ENCODE peak calls at places on chromosome 20, in four cellular contexts. G, J, D and N are unnamed samples.
A peak's percentile ranks its signal among the peaks of the same experiment; 100 is the strongest.

GRCh38 chr20:25128649-25129048 is 46.7 kb upstream of the VSX1 start:
- DNase-seq in G (no peak), J (no peak), D (no peak), N (no peak)

GRCh38 chr20:44006578-44006977 is 91.9 kb downstream of the TOX2 start:
- DNase-seq in G (no peak), J (no peak), D (no peak), N (no peak)

GRCh38 chr20:54995021-54995420 is 519.6 kb downstream of the DOK5 start:
- DNase-seq in G (no peak), J (no peak), D (no peak), N (no peak)

GRCh38 chr20:34537651-34538050 is 20.9 kb upstream of the MAP1LC3A start:
- DNase-seq in G (no peak), J (no peak), D (no peak), N (no peak)

GRCh38 chr20:55790178-55790577 is 215.1 kb downstream of the CBLN4 start:
- DNase-seq in G (no peak), J (no peak), D (no peak), N (no peak)

GRCh38 chr20:61803416-61803902 is 262.2 kb downstream of the TAF4 start:
- DNase-seq in G (no peak), J (no peak), D (no peak), N (no peak)

GRCh38 chr20:20362774-20363435 is 5.0 kb upstream of the INSM1 start:
- DNase-seq in G (no peak), J (no peak), D (no peak), N (no peak)

GRCh38 chr20:8043687-8044278 is 24.2 kb upstream of the TMX4 start:
- DNase-seq in G (no peak), J (peak; percentile 33), D (peak; percentile 76), N (peak; percentile 32)

GRCh38 chr20:56460459-56460858 is 8.0 kb upstream of the RTF2 start:
- DNase-seq in G (no peak), J (no peak), D (no peak), N (no peak)

GRCh38 chr20:13333036-13333435 is 112.0 kb downstream of the ISM1 start:
- DNase-seq in G (peak; percentile 25), J (no peak), D (no peak), N (no peak)

GRCh38 chr20:55893031-55893430 is 112.3 kb downstream of the CBLN4 start:
- DNase-seq in G (no peak), J (no peak), D (no peak), N (no peak)

GRCh38 chr20:53691060-53691810 is 97.6 kb upstream of the ZNF217 start:
- DNase-seq in G (peak; percentile 44), J (no peak), D (no peak), N (no peak)

GRCh38 chr20:63544958-63545516 is 2.5 kb downstream of the SRMS start:
- DNase-seq in G (no peak), J (no peak), D (no peak), N (no peak)

GRCh38 chr20:63778857-63779256 is 39.3 kb downstream of the SLC2A4RG start:
- DNase-seq in G (no peak), J (no peak), D (no peak), N (no peak)

GRCh38 chr20:43982016-43982415 is 67.4 kb downstream of the TOX2 start:
- DNase-seq in G (no peak), J (no peak), D (no peak), N (no peak)

GRCh38 chr20:20743511-20744169 is 31.2 kb upstream of the RALGAPA2 start:
- DNase-seq in G (peak; percentile 85), J (no peak), D (peak; percentile 84), N (no peak)

GRCh38 chr20:31770243-31770642 is 31.2 kb downstream of the TPX2 start:
- DNase-seq in G (no peak), J (no peak), D (no peak), N (no peak)

GRCh38 chr20:23408957-23409356 is 12.3 kb downstream of the NAPB start:
- DNase-seq in G (no peak), J (no peak), D (no peak), N (no peak)
- H3K4me3 ChIP-seq in G (no peak overlapping the region), J (no peak overlapping the region), D (no peak overlapping the region), N (no peak overlapping the region)

DNA sequence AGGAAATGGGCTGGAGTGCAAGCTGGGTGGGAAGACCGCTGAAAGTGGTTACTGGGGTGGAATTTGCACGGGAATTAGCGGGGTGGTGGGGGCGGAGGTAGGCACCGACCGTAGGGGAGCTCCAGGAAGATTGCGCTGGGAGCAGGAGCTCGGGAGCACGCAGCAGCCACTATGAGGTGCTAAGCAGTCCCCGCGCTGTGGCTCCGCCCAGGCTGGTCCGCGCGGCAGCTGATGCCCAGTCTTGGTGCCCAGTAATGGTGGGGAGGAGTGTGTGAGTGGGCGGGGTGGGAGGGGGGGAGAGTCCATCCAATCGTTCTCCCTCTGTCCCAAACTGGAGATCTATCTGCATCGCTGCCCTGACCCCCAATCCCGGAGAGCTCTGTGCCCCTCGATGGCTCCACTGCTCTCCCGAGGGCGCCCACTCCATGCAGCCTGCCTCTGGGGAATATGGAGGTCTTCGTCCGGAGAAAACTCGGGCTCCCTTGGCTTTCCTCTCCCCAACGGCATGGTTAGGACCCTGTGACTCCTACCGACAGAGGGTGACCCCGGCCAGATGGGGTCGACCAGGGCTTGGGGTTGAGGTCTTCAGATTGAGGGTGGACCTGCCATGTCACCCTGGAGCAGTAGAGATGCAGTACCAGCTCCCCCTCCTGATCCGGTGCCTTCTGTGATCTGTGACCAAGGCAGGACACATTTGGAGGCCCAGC is 5.3 kb downstream of the TP53TG5 start:
- DNase-seq in G (no peak), J (no peak), D (peak; percentile 27), N (no peak)
- H3K4me3 ChIP-seq in G (peak overlapping the region; percentile 10), J (peak overlapping the region; percentile 60), D (no peak overlapping the region), N (peak overlapping the region; percentile 3)

GRCh38 chr20:16005612-16006493 is 567.4 kb downstream of the KIF16B start:
- DNase-seq in G (no peak), J (no peak), D (no peak), N (no peak)
- H3K4me3 ChIP-seq in G (no peak overlapping the region), J (no peak overlapping the region), D (no peak overlapping the region), N (no peak overlapping the region)

GRCh38 chr20:41138527-41139226 is 1.3 kb downstream of the PLCG1 start:
- DNase-seq in G (peak; percentile 42), J (peak; percentile 86), D (peak; percentile 27), N (no peak)
- H3K4me3 ChIP-seq in G (peak overlapping the region; percentile 93), J (peak overlapping the region; percentile 78), D (peak overlapping the region; percentile 79), N (peak overlapping the region; percentile 72)

DNA sequence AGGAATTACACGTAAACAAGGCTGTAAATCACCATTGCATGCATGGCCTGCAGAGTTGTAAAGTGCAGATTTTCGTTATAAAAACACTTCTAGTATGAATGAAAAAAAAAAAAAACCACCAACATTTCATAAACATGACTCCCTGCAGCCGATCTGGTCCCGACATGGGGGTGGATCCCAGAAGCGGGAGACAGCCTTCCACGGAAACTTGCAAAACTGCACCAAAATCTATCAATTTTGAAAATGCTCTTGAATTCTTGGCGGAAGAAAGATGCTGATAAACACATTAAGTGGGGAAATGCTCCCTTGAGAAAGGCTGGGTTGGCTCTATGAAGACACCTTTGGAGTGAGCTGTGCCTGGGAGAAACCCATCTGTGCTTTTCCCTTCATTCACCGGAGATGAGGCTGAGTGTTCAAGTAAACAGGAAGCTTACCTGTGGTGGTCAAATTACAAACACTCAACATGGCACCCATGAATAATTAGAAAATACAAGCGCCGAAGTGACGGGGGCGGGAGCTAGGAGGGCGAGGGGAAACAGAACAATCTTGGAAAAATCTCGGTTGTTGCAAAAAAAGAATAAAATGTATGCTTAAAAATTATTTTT is 847 bp upstream of the ANKRD60 start:
- DNase-seq in G (no peak), J (no peak), D (peak; percentile 34), N (no peak)
- H3K4me3 ChIP-seq in G (no peak overlapping the region), J (no peak overlapping the region), D (peak overlapping the region; percentile 32), N (peak overlapping the region; percentile 57)